ENCODE peak calls at places on chromosomes 3 and 15, in five cellular contexts. L is Kasumi-1, F is HEK293T, R is HT1080, P is AG04449. C is an unnamed sample.

GRCh38 chr3:43152649-43153048 is 46.8 kb upstream of the POMGNT2 start:
- DNase-seq in R (no peak), P (no peak), L (no peak), F (no peak), C (no peak)

GRCh38 chr15:68843425-68844311 is 23.0 kb upstream of the ANP32A start:
- DNase-seq in R (no peak), F (peak; percentile 72), L (peak; percentile 2), P (no peak), C (peak; percentile 25)

GRCh38 chr3:121821421-121822199 is 13.2 kb downstream of the IQCB1 start:
- DNase-seq in R (no peak), F (no peak), L (no peak), P (no peak), C (no peak)

GRCh38 chr3:153166206-153166605 is 4.2 kb downstream of the RAP2B start:
- DNase-seq in R (peak; percentile 69), L (no peak), F (no peak), P (no peak), C (no peak)

GRCh38 chr3:177345049-177345972 is 148.0 kb upstream of the TBL1XR1 start:
- DNase-seq in R (peak; percentile 99), L (peak; percentile 93), F (peak; percentile 72), P (peak; percentile 83), C (peak; percentile 90)

GRCh38 chr15:58258501-58259274 is 120.5 kb downstream of the AQP9 start:
- DNase-seq in P (no peak), L (no peak), R (no peak), F (no peak), C (no peak)

GRCh38 chr3:13687409-13687989 is 138.6 kb downstream of the FBLN2 start:
- DNase-seq in P (no peak), L (no peak), R (no peak), F (no peak), C (no peak)

GRCh38 chr3:197466586-197467399 is 89.0 kb downstream of the BDH1 start:
- DNase-seq in F (no peak), L (no peak), P (no peak), R (peak; percentile 82), C (peak; percentile 74)

GRCh38 chr3:125150525-125151436 is 61.8 kb downstream of the SLC12A8 start:
- DNase-seq in R (peak; percentile 68), L (peak; percentile 73), F (peak; percentile 81), P (no peak), C (no peak)

GRCh38 chr15:60392986-60393811 is 4.6 kb downstream of the ANXA2 start:
- DNase-seq in P (peak; percentile 78), R (peak; percentile 100), L (no peak), F (peak; percentile 35), C (peak; percentile 69)

GRCh38 chr3:150733373-150733935 is 29.5 kb downstream of the SIAH2 start:
- DNase-seq in F (no peak), P (no peak), R (no peak), L (no peak), C (no peak)

GRCh38 chr3:54717506-54717905 is 210.4 kb downstream of the LRTM1 start:
- DNase-seq in P (no peak), F (no peak), R (no peak), L (no peak), C (no peak)

GRCh38 chr3:152258448-152259302 is 10.1 kb upstream of the MBNL1 start:
- DNase-seq in P (peak; percentile 95), L (peak; percentile 40), F (no peak), R (peak; percentile 95), C (peak; percentile 80)

GRCh38 chr3:89690649-89691048 is 583.2 kb downstream of the EPHA3 start:
- DNase-seq in P (no peak), L (no peak), R (peak; percentile 67), F (no peak), C (no peak)

GRCh38 chr15:23384371-23384770 is 29.8 kb downstream of the GOLGA8S start:
- DNase-seq in F (no peak), L (no peak), R (no peak), P (no peak), C (no peak)

GRCh38 chr3:188051801-188052228 is 102.1 kb upstream of the LPP start:
- DNase-seq in F (no peak), P (no peak), R (no peak), L (no peak), C (no peak)

GRCh38 chr3:151926956-151927355 is 53.5 kb downstream of the SUCNR1 start:
- DNase-seq in L (no peak), F (no peak), R (peak; percentile 18), P (no peak), C (peak; percentile 57)

GRCh38 chr3:13414040-13414729 is 5.9 kb downstream of the NUP210 start:
- DNase-seq in R (peak; percentile 17), L (peak; percentile 97), P (no peak), F (no peak), C (no peak)

GRCh38 chr15:48176097-48176496 is 2.0 kb downstream of the MYEF2 start:
- DNase-seq in L (no peak), P (no peak), F (no peak), R (peak; percentile 42), C (no peak)

GRCh38 chr3:51712511-51712931 is 5.7 kb downstream of the GRM2 start:
- DNase-seq in R (no peak), L (no peak), P (no peak), F (no peak), C (no peak)

GRCh38 chr3:48614044-48614443 is 4.6 kb upstream of the UQCRC1 start:
- DNase-seq in L (peak; percentile 30), F (no peak), R (peak; percentile 77), P (peak; percentile 33), C (peak; percentile 80)

GRCh38 chr3:194949592-194949991 is 263.9 kb downstream of the FAM43A start:
- DNase-seq in R (no peak), P (no peak), F (no peak), L (no peak), C (no peak)

GRCh38 chr15:62344806-62345539 is 179.9 kb upstream of the C2CD4B start:
- DNase-seq in P (no peak), R (peak; percentile 33), L (peak; percentile 13), F (peak; percentile 62), C (no peak)

GRCh38 chr3:60431599-60431958 is 819.7 kb downstream of the FHIT start:
- DNase-seq in F (no peak), R (peak; percentile 0), L (peak; percentile 38), P (no peak), C (peak; percentile 22)

GRCh38 chr3:56915969-56916586 is 114.3 kb upstream of the ARHGEF3 start:
- DNase-seq in R (no peak), F (no peak), L (peak; percentile 85), P (no peak), C (no peak)

GRCh38 chr3:148727242-148727641 is 29.5 kb downstream of the AGTR1 start:
- DNase-seq in F (peak; percentile 61), R (peak; percentile 40), L (peak; percentile 65), P (no peak), C (peak; percentile 34)

GRCh38 chr3:179098388-179099077 is 26.9 kb upstream of the ZMAT3 start:
- DNase-seq in L (no peak), R (peak; percentile 80), P (no peak), F (no peak), C (peak; percentile 26)

GRCh38 chr3:19932422-19932821 is 1.6 kb downstream of the EFHB start:
- DNase-seq in F (no peak), R (no peak), L (no peak), P (no peak), C (no peak)

GRCh38 chr3:78941587-78941986 is 826.2 kb downstream of the ROBO1 start:
- DNase-seq in F (no peak), P (peak; percentile 83), R (peak; percentile 44), L (no peak), C (peak; percentile 84)

GRCh38 chr3:4981160-4981687 is 2.0 kb downstream of the BHLHE40 start:
- DNase-seq in L (no peak), P (no peak), R (no peak), F (no peak), C (no peak)

GRCh38 chr15:34769711-34770110 is 14.9 kb upstream of the GJD2 start:
- DNase-seq in L (no peak), R (no peak), P (no peak), F (no peak), C (no peak)

GRCh38 chr3:105040026-105040622 is 326.6 kb upstream of the ALCAM start:
- DNase-seq in L (no peak), P (no peak), R (no peak), F (no peak), C (no peak)

GRCh38 chr3:151228291-151229125 is 25.5 kb upstream of the GPR171 start:
- DNase-seq in P (peak; percentile 62), L (no peak), F (no peak), R (peak; percentile 83), C (peak; percentile 72)

GRCh38 chr3:105774444-105775180 is 94.2 kb downstream of the CBLB start:
- DNase-seq in L (no peak), P (no peak), R (no peak), F (no peak), C (no peak)

GRCh38 chr3:12932347-12932746 is 91.0 kb upstream of the RPL32 start:
- DNase-seq in F (no peak), L (no peak), R (no peak), P (no peak), C (no peak)

C was measured in GM03348.